ENCODE peak calls at places on chromosomes 13 and 19, in nine cellular contexts. One of them, this sample, is unnamed.

GRCh38 chr19:48961051-48961649 is 4.0 kb upstream of the FTL start:
- DNase-seq in transverse colon: peak; percentile 32
- DNase-seq in mesenchymal stem cell: peak; percentile 37
- DNase-seq in Karpas-422: no peak
- DNase-seq in CD4-positive, alpha-beta T cell: no peak
- DNase-seq in right cardiac atrium: no peak
- DNase-seq in heart left ventricle: no peak
- DNase-seq in upper lobe of right lung: no peak
- DNase-seq in mucosa of descending colon: peak; percentile 43
- DNase-seq in this sample: no peak

GRCh38 chr13:99371956-99372355 is 64.8 kb upstream of the GPR183 start:
- DNase-seq in mucosa of descending colon: no peak
- DNase-seq in heart left ventricle: no peak
- DNase-seq in mesenchymal stem cell: no peak
- DNase-seq in right cardiac atrium: no peak
- DNase-seq in transverse colon: no peak
- DNase-seq in upper lobe of right lung: no peak
- DNase-seq in CD4-positive, alpha-beta T cell: peak; percentile 59
- DNase-seq in Karpas-422: no peak
- DNase-seq in this sample: no peak

GRCh38 chr13:98214707-98215106 is 37.6 kb upstream of the RNF113B start:
- DNase-seq in CD4-positive, alpha-beta T cell: no peak
- DNase-seq in upper lobe of right lung: no peak
- DNase-seq in mucosa of descending colon: peak; percentile 72
- DNase-seq in Karpas-422: no peak
- DNase-seq in heart left ventricle: no peak
- DNase-seq in right cardiac atrium: no peak
- DNase-seq in mesenchymal stem cell: no peak
- DNase-seq in transverse colon: peak; percentile 61
- DNase-seq in this sample: no peak

GRCh38 chr13:110541526-110541920 is 20.0 kb downstream of the RAB20 start:
- DNase-seq in Karpas-422: no peak
- DNase-seq in heart left ventricle: no peak
- DNase-seq in right cardiac atrium: no peak
- DNase-seq in upper lobe of right lung: no peak
- DNase-seq in CD4-positive, alpha-beta T cell: no peak
- DNase-seq in mucosa of descending colon: no peak
- DNase-seq in transverse colon: no peak
- DNase-seq in mesenchymal stem cell: peak; percentile 39
- DNase-seq in this sample: no peak

GRCh38 chr13:109844396-109844795 is 58.0 kb upstream of the IRS2 start:
- DNase-seq in upper lobe of right lung: no peak
- DNase-seq in mucosa of descending colon: no peak
- DNase-seq in heart left ventricle: no peak
- DNase-seq in Karpas-422: no peak
- DNase-seq in right cardiac atrium: no peak
- DNase-seq in CD4-positive, alpha-beta T cell: no peak
- DNase-seq in transverse colon: no peak
- DNase-seq in mesenchymal stem cell: peak; percentile 37
- DNase-seq in this sample: no peak

GRCh38 chr19:18543814-18544475 is 572 bp upstream of the FKBP8 start:
- DNase-seq in heart left ventricle: peak; percentile 34
- DNase-seq in transverse colon: peak; percentile 82
- DNase-seq in mucosa of descending colon: peak; percentile 88
- DNase-seq in right cardiac atrium: peak; percentile 48
- DNase-seq in mesenchymal stem cell: peak; percentile 84
- DNase-seq in Karpas-422: peak; percentile 87
- DNase-seq in upper lobe of right lung: peak; percentile 72
- DNase-seq in CD4-positive, alpha-beta T cell: peak; percentile 61
- DNase-seq in this sample: no peak

GRCh38 chr19:2330632-2331284 is 2.3 kb downstream of the SPPL2B start:
- DNase-seq in heart left ventricle: no peak
- DNase-seq in mesenchymal stem cell: no peak
- DNase-seq in Karpas-422: no peak
- DNase-seq in transverse colon: peak; percentile 93
- DNase-seq in upper lobe of right lung: no peak
- DNase-seq in mucosa of descending colon: peak; percentile 94
- DNase-seq in right cardiac atrium: no peak
- DNase-seq in CD4-positive, alpha-beta T cell: no peak
- DNase-seq in this sample: no peak

GRCh38 chr19:17830567-17831418 is 9.5 kb upstream of the INSL3 start:
- DNase-seq in mesenchymal stem cell: peak; percentile 83
- DNase-seq in transverse colon: peak; percentile 82
- DNase-seq in heart left ventricle: peak; percentile 33
- DNase-seq in mucosa of descending colon: peak; percentile 89
- DNase-seq in CD4-positive, alpha-beta T cell: peak; percentile 28
- DNase-seq in Karpas-422: peak; percentile 76
- DNase-seq in right cardiac atrium: peak; percentile 78
- DNase-seq in upper lobe of right lung: peak; percentile 69
- DNase-seq in this sample: no peak

GRCh38 chr13:85650613-85651012 is 148.6 kb downstream of the SLITRK6 start:
- DNase-seq in mesenchymal stem cell: no peak
- DNase-seq in CD4-positive, alpha-beta T cell: no peak
- DNase-seq in Karpas-422: no peak
- DNase-seq in transverse colon: no peak
- DNase-seq in heart left ventricle: no peak
- DNase-seq in mucosa of descending colon: no peak
- DNase-seq in right cardiac atrium: no peak
- DNase-seq in upper lobe of right lung: no peak
- DNase-seq in this sample: no peak

GRCh38 chr19:8240274-8241229 is 31.4 kb downstream of the CERS4 start:
- DNase-seq in Karpas-422: no peak
- DNase-seq in right cardiac atrium: peak; percentile 88
- DNase-seq in transverse colon: peak; percentile 82
- DNase-seq in CD4-positive, alpha-beta T cell: peak; percentile 6
- DNase-seq in mesenchymal stem cell: peak; percentile 95
- DNase-seq in heart left ventricle: peak; percentile 88
- DNase-seq in mucosa of descending colon: peak; percentile 74
- DNase-seq in upper lobe of right lung: peak; percentile 95
- DNase-seq in this sample: peak; percentile 88

GRCh38 chr19:34676697-34677385 is at the start of gene SCGB2B2:
- DNase-seq in mesenchymal stem cell: no peak
- DNase-seq in upper lobe of right lung: no peak
- DNase-seq in transverse colon: no peak
- DNase-seq in Karpas-422: no peak
- DNase-seq in heart left ventricle: peak; percentile 89
- DNase-seq in right cardiac atrium: peak; percentile 65
- DNase-seq in CD4-positive, alpha-beta T cell: peak; percentile 72
- DNase-seq in mucosa of descending colon: no peak
- DNase-seq in this sample: no peak

GRCh38 chr13:94110011-94110410 is 369.5 kb downstream of the DCT start:
- DNase-seq in CD4-positive, alpha-beta T cell: no peak
- DNase-seq in Karpas-422: no peak
- DNase-seq in heart left ventricle: no peak
- DNase-seq in right cardiac atrium: no peak
- DNase-seq in mesenchymal stem cell: no peak
- DNase-seq in transverse colon: no peak
- DNase-seq in upper lobe of right lung: no peak
- DNase-seq in mucosa of descending colon: no peak
- DNase-seq in this sample: no peak

GRCh38 chr13:76993021-76993420 is 1.1 kb downstream of the CLN5 start:
- DNase-seq in transverse colon: no peak
- DNase-seq in right cardiac atrium: no peak
- DNase-seq in heart left ventricle: no peak
- DNase-seq in Karpas-422: no peak
- DNase-seq in mesenchymal stem cell: peak; percentile 56
- DNase-seq in CD4-positive, alpha-beta T cell: no peak
- DNase-seq in upper lobe of right lung: no peak
- DNase-seq in mucosa of descending colon: no peak
- DNase-seq in this sample: no peak

GRCh38 chr19:12015753-12016116 is 19.7 kb downstream of the ZNF433 start:
- DNase-seq in transverse colon: no peak
- DNase-seq in mucosa of descending colon: no peak
- DNase-seq in mesenchymal stem cell: no peak
- DNase-seq in heart left ventricle: no peak
- DNase-seq in upper lobe of right lung: no peak
- DNase-seq in CD4-positive, alpha-beta T cell: no peak
- DNase-seq in Karpas-422: peak; percentile 48
- DNase-seq in right cardiac atrium: no peak
- DNase-seq in this sample: no peak

GRCh38 chr13:100273576-100273975 is 184.7 kb downstream of the PCCA start:
- DNase-seq in CD4-positive, alpha-beta T cell: no peak
- DNase-seq in right cardiac atrium: no peak
- DNase-seq in heart left ventricle: no peak
- DNase-seq in upper lobe of right lung: no peak
- DNase-seq in mucosa of descending colon: no peak
- DNase-seq in Karpas-422: no peak
- DNase-seq in mesenchymal stem cell: no peak
- DNase-seq in transverse colon: no peak
- DNase-seq in this sample: no peak

DNA sequence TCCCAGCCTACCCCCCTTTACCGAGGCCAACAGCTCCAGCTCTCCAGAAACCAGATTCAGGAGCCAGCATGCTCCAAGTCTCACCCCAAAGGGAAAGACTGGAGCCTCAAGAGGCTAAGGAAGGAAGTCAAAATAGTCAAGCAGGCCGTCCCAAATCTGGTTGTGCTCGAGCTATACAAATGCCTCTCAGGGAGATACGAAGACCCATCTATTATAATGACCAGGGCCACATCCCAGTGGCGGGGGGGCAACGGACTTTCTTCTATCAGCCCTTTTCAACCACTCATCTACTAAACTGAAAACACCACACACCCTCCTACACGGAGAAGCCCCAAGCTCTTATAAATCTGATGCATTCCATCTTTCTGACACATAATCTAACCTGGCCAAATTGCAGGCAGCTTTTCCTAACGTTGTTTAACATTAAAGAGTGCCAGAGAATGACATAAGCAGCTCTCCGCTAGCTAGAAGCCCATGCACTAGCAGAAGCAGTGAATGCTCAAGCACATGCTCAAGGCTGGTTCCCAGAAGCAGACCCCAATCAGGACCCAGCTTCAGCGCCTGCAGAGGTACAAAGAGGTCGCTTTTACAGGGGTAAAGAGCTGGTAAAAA is 104.6 kb upstream of the ZNF98 start:
- DNase-seq in Karpas-422: no peak
- DNase-seq in transverse colon: no peak
- DNase-seq in CD4-positive, alpha-beta T cell: no peak
- DNase-seq in mucosa of descending colon: no peak
- DNase-seq in upper lobe of right lung: peak; percentile 9
- DNase-seq in heart left ventricle: no peak
- DNase-seq in mesenchymal stem cell: no peak
- DNase-seq in right cardiac atrium: no peak
- DNase-seq in this sample: no peak
- H3K9me3 ChIP-seq in Karpas-422: peaks cover 13% of the 10 kb centered on the region
- H3K9me3 ChIP-seq in transverse colon: no peaks in the 10 kb centered on the region
- H3K9me3 ChIP-seq in CD4-positive, alpha-beta T cell: peaks cover 11% of the 10 kb centered on the region
- H3K9me3 ChIP-seq in mucosa of descending colon: peaks cover 53% of the 10 kb centered on the region
- H3K9me3 ChIP-seq in upper lobe of right lung: no peaks in the 10 kb centered on the region
- H3K9me3 ChIP-seq in heart left ventricle: no peaks in the 10 kb centered on the region
- H3K9me3 ChIP-seq in mesenchymal stem cell: peaks cover 62% of the 10 kb centered on the region
- H3K9me3 ChIP-seq in right cardiac atrium: no peaks in the 10 kb centered on the region
- H3K9me3 ChIP-seq in this sample: no peaks in the 10 kb centered on the region

GRCh38 chr19:36819130-36819630 is 19.0 kb downstream of the ZNF790 start:
- DNase-seq in transverse colon: no peak
- DNase-seq in mesenchymal stem cell: peak; percentile 6
- DNase-seq in CD4-positive, alpha-beta T cell: no peak
- DNase-seq in right cardiac atrium: no peak
- DNase-seq in heart left ventricle: no peak
- DNase-seq in upper lobe of right lung: no peak
- DNase-seq in Karpas-422: no peak
- DNase-seq in mucosa of descending colon: no peak
- DNase-seq in this sample: no peak

DNA sequence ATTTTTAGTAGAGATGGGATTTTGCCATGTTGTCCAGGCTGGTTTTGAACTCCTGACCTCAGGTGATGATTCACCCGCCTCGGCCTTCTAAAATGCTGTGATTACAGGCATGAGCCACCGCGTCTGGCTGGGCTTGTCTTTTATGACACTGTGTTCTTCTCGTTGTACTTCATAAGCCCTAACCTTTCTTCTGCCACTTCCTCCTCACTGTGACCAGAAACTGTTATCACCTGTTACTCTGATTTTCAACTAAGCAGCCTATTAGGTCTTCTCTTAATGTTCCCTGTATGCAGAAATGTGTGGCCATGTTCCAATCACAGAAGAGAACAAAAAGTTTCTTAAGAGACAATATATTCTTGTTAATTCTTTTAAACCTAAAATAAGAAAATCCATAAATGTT is 16.4 kb downstream of the ZNF790 start:
- DNase-seq in transverse colon: no peak
- DNase-seq in mesenchymal stem cell: no peak
- DNase-seq in heart left ventricle: no peak
- DNase-seq in mucosa of descending colon: no peak
- DNase-seq in right cardiac atrium: no peak
- DNase-seq in CD4-positive, alpha-beta T cell: no peak
- DNase-seq in Karpas-422: no peak
- DNase-seq in upper lobe of right lung: no peak
- DNase-seq in this sample: no peak
- H3K9me3 ChIP-seq in transverse colon: peaks cover 87% of the 10 kb centered on the region
- H3K9me3 ChIP-seq in mesenchymal stem cell: peaks cover 97% of the 10 kb centered on the region
- H3K9me3 ChIP-seq in heart left ventricle: peaks cover 96% of the 10 kb centered on the region
- H3K9me3 ChIP-seq in mucosa of descending colon: peaks cover 100% of the 10 kb centered on the region
- H3K9me3 ChIP-seq in right cardiac atrium: peaks cover 25% of the 10 kb centered on the region
- H3K9me3 ChIP-seq in CD4-positive, alpha-beta T cell: peaks cover 95% of the 10 kb centered on the region
- H3K9me3 ChIP-seq in Karpas-422: peaks cover 55% of the 10 kb centered on the region
- H3K9me3 ChIP-seq in upper lobe of right lung: peaks cover 89% of the 10 kb centered on the region
- H3K9me3 ChIP-seq in this sample: peaks cover 34% of the 10 kb centered on the region

DNA sequence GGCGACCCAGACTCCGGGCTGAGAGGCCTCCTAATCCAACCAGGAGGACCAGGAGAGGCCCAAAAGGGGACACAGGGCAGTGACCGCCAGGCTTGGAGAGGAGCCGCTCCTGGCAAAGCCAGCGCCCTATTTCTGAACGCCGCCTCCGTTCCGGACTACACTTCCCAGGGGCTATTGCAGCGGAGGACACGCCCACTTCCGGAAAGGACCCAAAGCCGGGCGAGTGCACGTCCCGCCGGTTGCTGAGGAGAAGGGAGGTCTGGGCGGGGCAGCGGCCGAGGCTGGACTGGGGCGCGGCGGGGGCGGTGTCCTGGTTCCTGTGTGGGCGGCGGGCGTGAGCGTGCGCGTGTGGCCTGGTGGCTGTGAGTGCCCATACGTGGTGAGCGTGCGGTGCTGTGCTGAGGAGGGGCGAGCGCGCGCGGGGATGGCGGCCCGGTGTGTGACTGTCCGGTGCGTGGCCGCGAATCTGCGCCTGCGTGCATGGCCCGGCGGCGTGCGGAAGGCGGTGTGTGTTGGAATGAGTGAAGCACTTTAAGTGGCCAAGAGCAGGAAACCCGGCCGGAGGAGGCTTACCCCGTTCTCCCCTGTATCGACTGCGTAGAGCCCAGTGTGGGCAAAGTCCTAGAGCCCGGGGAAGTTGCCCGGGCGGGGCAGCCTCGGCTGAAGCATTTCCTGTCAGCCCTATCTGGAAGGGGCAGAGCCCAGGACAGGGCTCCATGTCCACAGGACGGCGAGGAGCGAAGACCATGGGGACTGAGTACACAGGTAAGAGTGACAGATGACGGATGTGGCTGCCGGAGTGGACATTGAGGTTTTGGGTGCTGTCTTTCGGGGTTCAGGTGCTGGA is at the start of gene ZNF470:
- DNase-seq in Karpas-422: no peak
- DNase-seq in heart left ventricle: peak; percentile 96
- DNase-seq in right cardiac atrium: peak; percentile 97
- DNase-seq in mucosa of descending colon: peak; percentile 97
- DNase-seq in CD4-positive, alpha-beta T cell: peak; percentile 78
- DNase-seq in mesenchymal stem cell: peak; percentile 93
- DNase-seq in upper lobe of right lung: peak; percentile 97
- DNase-seq in transverse colon: peak; percentile 97
- DNase-seq in this sample: peak; percentile 96
- H3K9me3 ChIP-seq in Karpas-422: peaks cover 72% of the 10 kb centered on the region
- H3K9me3 ChIP-seq in heart left ventricle: peaks cover 67% of the 10 kb centered on the region
- H3K9me3 ChIP-seq in right cardiac atrium: peaks cover 4% of the 10 kb centered on the region
- H3K9me3 ChIP-seq in mucosa of descending colon: peaks cover 88% of the 10 kb centered on the region
- H3K9me3 ChIP-seq in CD4-positive, alpha-beta T cell: peaks cover 72% of the 10 kb centered on the region
- H3K9me3 ChIP-seq in mesenchymal stem cell: peaks cover 85% of the 10 kb centered on the region
- H3K9me3 ChIP-seq in upper lobe of right lung: peaks cover 57% of the 10 kb centered on the region
- H3K9me3 ChIP-seq in transverse colon: peaks cover 68% of the 10 kb centered on the region
- H3K9me3 ChIP-seq in this sample: peaks cover 12% of the 10 kb centered on the region

GRCh38 chr19:55877211-55877610 is 40.9 kb downstream of the NLRP4 start:
- DNase-seq in CD4-positive, alpha-beta T cell: no peak
- DNase-seq in heart left ventricle: no peak
- DNase-seq in upper lobe of right lung: peak; percentile 33
- DNase-seq in mucosa of descending colon: no peak
- DNase-seq in Karpas-422: no peak
- DNase-seq in mesenchymal stem cell: no peak
- DNase-seq in transverse colon: no peak
- DNase-seq in right cardiac atrium: no peak
- DNase-seq in this sample: no peak
- H3K9me3 ChIP-seq in CD4-positive, alpha-beta T cell: peaks cover 16% of the 10 kb centered on the region
- H3K9me3 ChIP-seq in heart left ventricle: peaks cover 18% of the 10 kb centered on the region
- H3K9me3 ChIP-seq in upper lobe of right lung: no peaks in the 10 kb centered on the region
- H3K9me3 ChIP-seq in mucosa of descending colon: no peaks in the 10 kb centered on the region
- H3K9me3 ChIP-seq in Karpas-422: no peaks in the 10 kb centered on the region
- H3K9me3 ChIP-seq in mesenchymal stem cell: peaks cover 44% of the 10 kb centered on the region
- H3K9me3 ChIP-seq in transverse colon: no peaks in the 10 kb centered on the region
- H3K9me3 ChIP-seq in right cardiac atrium: peaks cover 2% of the 10 kb centered on the region
- H3K9me3 ChIP-seq in this sample: no peaks in the 10 kb centered on the region

This sample was measured in tibial artery.